ENCODE peak calls at places on chromosome 16, in nine cellular contexts. Z, F, T, W, L, K, D, V and H are unnamed samples.

GRCh38 chr16:66856184-66856730 is 12.0 kb downstream of the CA7 start:
- DNase-seq in Z (no peak), F (no peak), T (no peak), W (no peak), L (no peak), K (no peak), D (no peak), V (no peak), H (no peak)

GRCh38 chr16:2842340-2843000 is 12.4 kb downstream of the ZG16B start:
- DNase-seq in Z (peak; percentile 64), F (no peak), T (no peak), W (no peak), L (no peak), K (peak; percentile 66), D (peak; percentile 76), V (no peak), H (no peak)

GRCh38 chr16:91484-91883 is 13.5 kb downstream of the MPG start:
- DNase-seq in Z (no peak), F (peak; percentile 64), T (no peak), W (no peak), L (no peak), K (no peak), D (no peak), V (no peak), H (no peak)

GRCh38 chr16:19307587-19308241 is 22.2 kb downstream of the CLEC19A start:
- DNase-seq in Z (peak; percentile 11), F (no peak), T (no peak), W (peak; percentile 33), L (no peak), K (no peak), D (no peak), V (peak; percentile 65), H (no peak)

GRCh38 chr16:56389554-56389953 is 35.8 kb downstream of the AMFR start:
- DNase-seq in Z (no peak), F (no peak), T (peak; percentile 75), W (peak; percentile 42), L (no peak), K (no peak), D (no peak), V (no peak), H (no peak)

GRCh38 chr16:56277040-56277439 is 85.8 kb downstream of the GNAO1 start:
- DNase-seq in Z (no peak), F (no peak), T (no peak), W (no peak), L (no peak), K (no peak), D (no peak), V (no peak), H (no peak)

GRCh38 chr16:86558355-86559193 is 3.5 kb upstream of the MTHFSD start:
- DNase-seq in Z (no peak), F (no peak), T (no peak), W (no peak), L (no peak), K (no peak), D (no peak), V (no peak), H (no peak)

GRCh38 chr16:2930236-2930635 is 18.5 kb downstream of the FLYWCH1 start:
- DNase-seq in Z (no peak), F (no peak), T (no peak), W (no peak), L (no peak), K (no peak), D (no peak), V (no peak), H (no peak)

GRCh38 chr16:57264950-57265371 is 19.5 kb downstream of the PLLP start:
- DNase-seq in Z (no peak), F (no peak), T (no peak), W (no peak), L (no peak), K (no peak), D (no peak), V (no peak), H (no peak)

GRCh38 chr16:85637808-85638186 is 24.7 kb downstream of the GSE1 start:
- DNase-seq in Z (no peak), F (no peak), T (no peak), W (no peak), L (no peak), K (no peak), D (no peak), V (no peak), H (no peak)

GRCh38 chr16:86874141-86874540 is 295.8 kb downstream of the FOXL1 start:
- DNase-seq in Z (peak; percentile 27), F (no peak), T (peak; percentile 20), W (peak; percentile 25), L (no peak), K (no peak), D (no peak), V (no peak), H (no peak)

GRCh38 chr16:68387301-68387700 is 61.0 kb downstream of the SMPD3 start:
- DNase-seq in Z (no peak), F (no peak), T (no peak), W (no peak), L (no peak), K (no peak), D (peak; percentile 31), V (no peak), H (no peak)

GRCh38 chr16:27703545-27703944 is 153.6 kb downstream of the KATNIP start:
- DNase-seq in Z (no peak), F (no peak), T (no peak), W (no peak), L (no peak), K (peak; percentile 45), D (no peak), V (no peak), H (no peak)

GRCh38 chr16:27286446-27286845 is 17.9 kb upstream of the NSMCE1 start:
- DNase-seq in Z (no peak), F (no peak), T (peak; percentile 95), W (peak; percentile 88), L (no peak), K (no peak), D (no peak), V (no peak), H (no peak)

GRCh38 chr16:86798247-86799041 is 220.1 kb downstream of the FOXL1 start:
- DNase-seq in Z (no peak), F (no peak), T (peak; percentile 19), W (peak; percentile 56), L (no peak), K (no peak), D (no peak), V (no peak), H (no peak)

GRCh38 chr16:309476-309875 is 26.5 kb downstream of the PDIA2 start:
- DNase-seq in Z (peak; percentile 30), F (no peak), T (no peak), W (no peak), L (no peak), K (no peak), D (no peak), V (no peak), H (no peak)

GRCh38 chr16:66326995-66327513 is 39.4 kb upstream of the CDH5 start:
- DNase-seq in Z (no peak), F (peak; percentile 66), T (no peak), W (no peak), L (peak; percentile 14), K (no peak), D (no peak), V (peak; percentile 34), H (no peak)

GRCh38 chr16:81232740-81233367 is 5.6 kb upstream of the BCO1 start:
- DNase-seq in Z (no peak), F (no peak), T (no peak), W (no peak), L (no peak), K (no peak), D (no peak), V (no peak), H (no peak)

GRCh38 chr16:28561557-28562187 is 8.0 kb downstream of the SGF29 start:
- DNase-seq in Z (no peak), F (no peak), T (no peak), W (no peak), L (no peak), K (no peak), D (no peak), V (no peak), H (no peak)

GRCh38 chr16:56640076-56640475 is 1.6 kb downstream of the MT1A start:
- DNase-seq in Z (no peak), F (no peak), T (no peak), W (no peak), L (no peak), K (no peak), D (no peak), V (no peak), H (no peak)

GRCh38 chr16:56972403-56972802 is 10.7 kb downstream of the CETP start:
- DNase-seq in Z (no peak), F (no peak), T (no peak), W (no peak), L (no peak), K (no peak), D (no peak), V (no peak), H (no peak)

GRCh38 chr16:971582-971905 is 760 bp upstream of the LMF1 start:
- DNase-seq in Z (no peak), F (no peak), T (no peak), W (no peak), L (no peak), K (no peak), D (no peak), V (no peak), H (no peak)

GRCh38 chr16:89471225-89471624 is 19.1 kb downstream of the ANKRD11 start:
- DNase-seq in Z (no peak), F (no peak), T (peak; percentile 69), W (no peak), L (no peak), K (no peak), D (no peak), V (no peak), H (no peak)